ENCODE peak calls at places on chromosomes 11 and 22, in ten cellular contexts. K, O, S, J, L, A, P, R, I and Q are unnamed samples.

GRCh38 chr11:74744277-74744676 is 4.4 kb upstream of the RNF169 start:
- DNase-seq in L (no peak), K (no peak), A (no peak), R (no peak), I (no peak), P (no peak), O (no peak), S (no peak), J (peak), Q (no peak)

GRCh38 chr11:76185931-76186401 is 20.3 kb downstream of the WNT11 start:
- DNase-seq in K (no peak), J (no peak), I (no peak), P (peak), S (no peak), L (no peak), R (no peak), A (no peak), O (no peak), Q (no peak)

GRCh38 chr22:48357961-48358360 is 1469.7 kb downstream of the BRD1 start:
- DNase-seq in L (no peak), S (no peak), A (no peak), R (no peak), K (no peak), J (no peak), O (no peak), I (no peak), P (no peak), Q (no peak)

GRCh38 chr11:96254087-96254486 is 88.9 kb downstream of the MAML2 start:
- DNase-seq in P (no peak), K (no peak), R (peak), O (no peak), L (peak), A (no peak), J (peak), I (peak), S (no peak), Q (peak)

GRCh38 chr11:129061466-129062194 is 119.0 kb upstream of the TP53AIP1 start:
- DNase-seq in K (no peak), L (no peak), R (no peak), A (peak), P (no peak), O (no peak), J (peak), I (no peak), S (peak), Q (peak)

GRCh38 chr11:13944801-13945505 is 17.6 kb upstream of the SPON1 start:
- DNase-seq in A (no peak), L (no peak), I (no peak), R (no peak), S (no peak), P (no peak), J (peak), O (no peak), K (no peak), Q (no peak)

GRCh38 chr22:24554316-24555159 is at the start of gene GUCD1:
- DNase-seq in I (peak), R (no peak), L (peak), P (no peak), K (no peak), O (peak), S (no peak), A (no peak), J (peak), Q (peak)

GRCh38 chr11:32581556-32581955 is 2.1 kb upstream of the EIF3M start:
- DNase-seq in K (no peak), R (no peak), L (no peak), S (no peak), P (no peak), J (no peak), A (no peak), O (no peak), I (no peak), Q (no peak)

GRCh38 chr11:19345519-19345847 is 104.7 kb upstream of the E2F8 start:
- DNase-seq in I (no peak), S (no peak), L (no peak), J (peak), O (peak), R (no peak), A (no peak), K (no peak), P (peak), Q (no peak)

GRCh38 chr11:130465259-130465658 is 16.8 kb downstream of the ADAMTS15 start:
- DNase-seq in J (peak), L (no peak), R (no peak), O (no peak), S (no peak), I (no peak), K (no peak), P (no peak), A (no peak), Q (peak)

GRCh38 chr22:47678048-47678447 is 915.6 kb downstream of the TBC1D22A start:
- DNase-seq in A (no peak), K (no peak), I (no peak), S (no peak), O (no peak), J (no peak), P (no peak), R (no peak), L (no peak), Q (no peak)

GRCh38 chr11:114265084-114265878 is 30.9 kb upstream of the NNMT start:
- DNase-seq in A (no peak), J (no peak), R (no peak), P (no peak), L (no peak), I (no peak), S (no peak), K (no peak), O (no peak), Q (no peak)

GRCh38 chr11:65124480-65125196 is 2.5 kb downstream of the MRPL49 start:
- DNase-seq in L (no peak), S (no peak), O (no peak), A (no peak), K (no peak), R (no peak), P (no peak), I (no peak), J (no peak), Q (no peak)